ENCODE peak calls at places on chromosome 12, in five cellular contexts. W is mesothelial cell of epicardium, Z is uterus, T is SK-N-SH, F is GM12878. R is an unnamed sample.

GRCh38 chr12:57233357-57234232 is 4.1 kb downstream of the SHMT2 start:
- DNase-seq in W (no peak), Z (no peak), T (no peak), F (no peak), R (no peak)

GRCh38 chr12:52903855-52904508 is 894 bp downstream of the KRT8 start:
- DNase-seq in W (peak), Z (peak), T (peak), F (peak), R (peak)

GRCh38 chr12:109247831-109248654 is 61.0 kb downstream of the FOXN4 start:
- DNase-seq in W (no peak), Z (no peak), T (no peak), F (no peak), R (no peak)

GRCh38 chr12:59453461-59453860 is 142.4 kb upstream of the SLC16A7 start:
- DNase-seq in W (no peak), Z (no peak), T (no peak), F (no peak), R (no peak)

GRCh38 chr12:68119724-68120211 is 39.8 kb downstream of the IFNG start:
- DNase-seq in W (no peak), Z (no peak), T (no peak), F (peak), R (no peak)

GRCh38 chr12:108977360-108977759 is 43.5 kb downstream of the SVOP start:
- DNase-seq in W (no peak), Z (no peak), T (no peak), F (no peak), R (no peak)

GRCh38 chr12:45774508-45775162 is 45.1 kb downstream of the ARID2 start:
- DNase-seq in W (no peak), Z (no peak), T (no peak), F (no peak), R (no peak)

GRCh38 chr12:12508612-12509011 is 54.1 kb downstream of the DUSP16 start:
- DNase-seq in W (no peak), Z (no peak), T (no peak), F (no peak), R (no peak)

GRCh38 chr12:101209319-101210302 is at the start of gene SLC5A8:
- DNase-seq in W (no peak), Z (no peak), T (no peak), F (no peak), R (no peak)

GRCh38 chr12:124028560-124028935 is 55.5 kb downstream of the ZNF664 start:
- DNase-seq in W (no peak), Z (no peak), T (no peak), F (no peak), R (no peak)

GRCh38 chr12:48924617-48925217 is 575 bp downstream of the FKBP11 start:
- DNase-seq in W (peak), Z (peak), T (peak), F (peak), R (peak)

GRCh38 chr12:89234324-89235114 is 117.8 kb downstream of the DUSP6 start:
- DNase-seq in W (no peak), Z (no peak), T (no peak), F (no peak), R (no peak)

GRCh38 chr12:86929962-86930361 is 673.8 kb upstream of the MGAT4C start:
- DNase-seq in W (no peak), Z (no peak), T (no peak), F (no peak), R (no peak)

GRCh38 chr12:116661341-116661740 is 76.5 kb downstream of the SPRING1 start:
- DNase-seq in W (no peak), Z (no peak), T (no peak), F (no peak), R (no peak)

GRCh38 chr12:118432812-118433540 is 56.6 kb downstream of the SUDS3 start:
- DNase-seq in W (no peak), Z (no peak), T (no peak), F (no peak), R (no peak)

GRCh38 chr12:58268080-58268479 is 326.7 kb downstream of the ATP23 start:
- DNase-seq in W (no peak), Z (no peak), T (no peak), F (no peak), R (no peak)

GRCh38 chr12:6944381-6945186 is 762 bp downstream of the C12orf57 start:
- DNase-seq in W (peak), Z (peak), T (peak), F (peak), R (peak)

GRCh38 chr12:123807670-123808069 is 45.6 kb downstream of the DNAH10 start:
- DNase-seq in W (no peak), Z (no peak), T (peak), F (no peak), R (no peak)

GRCh38 chr12:53560386-53560785 is 53.1 kb upstream of the NPFF start:
- DNase-seq in W (no peak), Z (no peak), T (no peak), F (no peak), R (no peak)

GRCh38 chr12:61538951-61539350 is 721.3 kb upstream of the USP15 start:
- DNase-seq in W (no peak), Z (no peak), T (no peak), F (no peak), R (no peak)

GRCh38 chr12:3187846-3188755 is 110.9 kb downstream of the TSPAN9 start:
- DNase-seq in W (no peak), Z (no peak), T (no peak), F (no peak), R (no peak)

GRCh38 chr12:102061096-102061555 is 665 bp downstream of the WASHC3 start:
- DNase-seq in W (no peak), Z (no peak), T (no peak), F (peak), R (no peak)

GRCh38 chr12:27366621-27367020 is 34.0 kb downstream of the BMAL2 start:
- DNase-seq in W (no peak), Z (no peak), T (no peak), F (no peak), R (no peak)

GRCh38 chr12:119589087-119589486 is 4.5 kb upstream of the TMEM233 start:
- DNase-seq in W (no peak), Z (no peak), T (no peak), F (no peak), R (no peak)

GRCh38 chr12:59023861-59024424 is 103.6 kb upstream of the LRIG3 start:
- DNase-seq in W (no peak), Z (no peak), T (no peak), F (no peak), R (no peak)

GRCh38 chr12:114815157-114815556 is 131.2 kb upstream of the TBX3 start:
- DNase-seq in W (no peak), Z (no peak), T (no peak), F (no peak), R (no peak)

GRCh38 chr12:53752651-53753050 is 872 bp upstream of the CISTR start:
- DNase-seq in W (no peak), Z (no peak), T (no peak), F (no peak), R (no peak)

GRCh38 chr12:8866429-8866828 is 44.0 kb downstream of the A2ML1 start:
- DNase-seq in W (no peak), Z (no peak), T (no peak), F (no peak), R (no peak)

GRCh38 chr12:71158361-71158882 is 623 bp upstream of the TSPAN8 start:
- DNase-seq in W (no peak), Z (no peak), T (no peak), F (no peak), R (no peak)

GRCh38 chr12:123479442-123480180 is 21.7 kb downstream of the SNRNP35 start:
- DNase-seq in W (no peak), Z (no peak), T (no peak), F (no peak), R (no peak)

GRCh38 chr12:89238593-89238992 is 113.7 kb downstream of the DUSP6 start:
- DNase-seq in W (no peak), Z (peak), T (no peak), F (no peak), R (no peak)

GRCh38 chr12:115885040-115885439 is 392.5 kb downstream of the MED13L start:
- DNase-seq in W (no peak), Z (no peak), T (no peak), F (no peak), R (no peak)

GRCh38 chr12:45273717-45274271 is 57.9 kb downstream of the ANO6 start:
- DNase-seq in W (no peak), Z (peak), T (no peak), F (no peak), R (no peak)

GRCh38 chr12:57227315-57228115 is 2.0 kb upstream of the SHMT2 start:
- DNase-seq in W (no peak), Z (no peak), T (no peak), F (no peak), R (no peak)

GRCh38 chr12:48997719-48998496 is 1.3 kb downstream of the DDN start:
- DNase-seq in W (no peak), Z (no peak), T (peak), F (no peak), R (no peak)

GRCh38 chr12:53097207-53097563 is 282 bp upstream of the IGFBP6 start:
- DNase-seq in W (no peak), Z (no peak), T (peak), F (no peak), R (no peak)

GRCh38 chr12:86914716-86915115 is 658.5 kb upstream of the MGAT4C start:
- DNase-seq in W (no peak), Z (no peak), T (peak), F (no peak), R (peak)

GRCh38 chr12:99427104-99427503 is 220.4 kb upstream of the GARIN6 start:
- DNase-seq in W (no peak), Z (no peak), T (no peak), F (no peak), R (no peak)

GRCh38 chr12:64186789-64187188 is 35.3 kb downstream of the KICS2 start:
- DNase-seq in W (no peak), Z (no peak), T (no peak), F (no peak), R (no peak)

GRCh38 chr12:33605776-33606175 is 166.2 kb upstream of the SYT10 start:
- DNase-seq in W (no peak), Z (no peak), T (peak), F (no peak), R (no peak)
- TF ChIP-seq CTCF in W (no peak), Z (no peak), T (peak), F (peak), R (peak)

DNA sequence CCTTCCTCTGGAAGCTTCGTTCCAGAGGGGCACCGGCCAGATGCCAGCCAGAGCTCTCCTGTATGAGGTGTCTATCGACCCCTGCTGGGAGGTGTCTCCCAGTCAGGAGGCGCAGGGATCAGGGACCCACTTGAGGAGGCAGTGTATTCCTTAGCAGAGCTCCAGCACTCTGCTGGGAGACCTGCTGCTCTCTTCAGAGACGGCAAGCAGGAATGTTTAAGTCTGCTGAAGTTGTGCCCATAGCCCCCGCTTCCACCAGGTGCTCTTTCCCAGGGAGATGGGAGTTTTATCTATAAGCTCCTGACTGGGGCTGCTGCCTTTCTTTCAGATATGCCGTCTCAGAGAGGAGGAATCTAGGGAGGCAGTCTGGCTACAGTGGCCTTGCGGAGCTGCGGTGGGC is 22.2 kb upstream of the NAV3 start:
- DNase-seq in W (no peak), Z (no peak), T (no peak), F (no peak), R (no peak)
- TF ChIP-seq CTCF in W (no peak), Z (no peak), T (no peak), F (no peak), R (no peak)

GRCh38 chr12:121011820-121012219 is 4.5 kb downstream of the C12orf43 start:
- DNase-seq in W (no peak), Z (no peak), T (no peak), F (no peak), R (no peak)

GRCh38 chr12:121010860-121011259 is 5.4 kb downstream of the C12orf43 start:
- DNase-seq in W (no peak), Z (no peak), T (no peak), F (no peak), R (no peak)

GRCh38 chr12:121009744-121010143 is 6.5 kb downstream of the C12orf43 start:
- DNase-seq in W (no peak), Z (no peak), T (no peak), F (no peak), R (peak)

GRCh38 chr12:121015825-121016766 is at the start of gene C12orf43:
- DNase-seq in W (peak), Z (peak), T (peak), F (peak), R (peak)

DNA sequence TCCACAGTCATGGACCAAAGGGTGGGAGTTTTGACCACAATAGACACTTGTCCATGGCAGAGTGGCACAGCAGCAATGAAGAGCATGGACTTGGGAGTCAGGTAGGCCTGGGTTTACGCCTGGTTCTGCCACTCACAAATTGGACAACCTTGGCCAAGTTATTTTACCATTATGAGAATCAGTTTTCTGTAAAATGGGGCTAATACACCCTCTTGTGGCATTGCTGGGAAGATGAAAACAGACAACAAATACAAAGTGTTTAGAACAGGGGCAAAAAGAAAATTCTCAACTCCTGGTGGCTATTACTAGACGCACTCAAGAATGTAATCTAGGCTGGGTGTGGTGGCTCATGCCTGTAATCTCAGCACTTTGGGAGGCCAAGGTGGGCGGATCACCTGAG is 2.6 kb downstream of the C12orf43 start:
- DNase-seq in W (no peak), Z (no peak), T (no peak), F (no peak), R (no peak)
- TF ChIP-seq CTCF in W (no peak), Z (no peak), T (peak), F (peak), R (peak)

GRCh38 chr12:121513464-121514183 is 67.2 kb downstream of the KDM2B start:
- DNase-seq in W (no peak), Z (no peak), T (peak), F (no peak), R (no peak)
- TF ChIP-seq CTCF in W (no peak), Z (no peak), T (no peak), F (no peak), R (no peak)

GRCh38 chr12:111368684-111369495 is at the start of gene PHETA1:
- DNase-seq in W (peak), Z (peak), T (peak), F (peak), R (peak)
- TF ChIP-seq CTCF in W (no peak), Z (peak), T (no peak), F (no peak), R (no peak)